ENCODE peak calls at places on chromosomes 7 and 10, in four cellular contexts. One of them, this sample, is unnamed.

GRCh38 chr10:5732141-5732540 is 47.5 kb downstream of the TASOR2 start:
- DNase-seq in transverse colon: no peak
- DNase-seq in ovary: no peak
- DNase-seq in SK-N-SH: no peak
- DNase-seq in this sample: no peak

GRCh38 chr10:6465854-6466524 is 114.1 kb downstream of the PRKCQ start:
- DNase-seq in transverse colon: no peak
- DNase-seq in ovary: no peak
- DNase-seq in SK-N-SH: no peak
- DNase-seq in this sample: no peak

GRCh38 chr10:102951316-102951715 is 33.2 kb downstream of the CNNM2 start:
- DNase-seq in SK-N-SH: no peak
- DNase-seq in transverse colon: no peak
- DNase-seq in ovary: no peak
- DNase-seq in this sample: no peak

GRCh38 chr7:151056286-151057037 is 1.2 kb downstream of the CDK5 start:
- DNase-seq in SK-N-SH: no peak
- DNase-seq in ovary: peak
- DNase-seq in transverse colon: no peak
- DNase-seq in this sample: no peak

GRCh38 chr7:1431644-1432380 is 27.5 kb downstream of the MICALL2 start:
- DNase-seq in ovary: no peak
- DNase-seq in transverse colon: no peak
- DNase-seq in SK-N-SH: no peak
- DNase-seq in this sample: no peak

GRCh38 chr10:5047912-5048628 is 44.4 kb upstream of the AKR1C2 start:
- DNase-seq in transverse colon: no peak
- DNase-seq in SK-N-SH: no peak
- DNase-seq in ovary: no peak
- DNase-seq in this sample: no peak

GRCh38 chr7:95599069-95599468 is 2.8 kb upstream of the PDK4 start:
- DNase-seq in SK-N-SH: no peak
- DNase-seq in ovary: no peak
- DNase-seq in transverse colon: no peak
- DNase-seq in this sample: no peak

GRCh38 chr10:82438277-82438676 is 563.3 kb downstream of the NRG3 start:
- DNase-seq in SK-N-SH: no peak
- DNase-seq in ovary: no peak
- DNase-seq in transverse colon: no peak
- DNase-seq in this sample: no peak

GRCh38 chr7:50795831-50796230 is 13.1 kb upstream of the GRB10 start:
- DNase-seq in ovary: no peak
- DNase-seq in SK-N-SH: no peak
- DNase-seq in transverse colon: no peak
- DNase-seq in this sample: no peak

GRCh38 chr7:44307301-44307900 is 18.0 kb downstream of the CAMK2B start:
- DNase-seq in SK-N-SH: peak
- DNase-seq in transverse colon: no peak
- DNase-seq in ovary: peak
- DNase-seq in this sample: peak

GRCh38 chr7:155420116-155420515 is 37.8 kb upstream of the EN2 start:
- DNase-seq in transverse colon: no peak
- DNase-seq in ovary: no peak
- DNase-seq in SK-N-SH: no peak
- DNase-seq in this sample: no peak

GRCh38 chr10:109784236-109784635 is 139.1 kb downstream of the XPNPEP1 start:
- DNase-seq in transverse colon: no peak
- DNase-seq in SK-N-SH: no peak
- DNase-seq in ovary: no peak
- DNase-seq in this sample: no peak

GRCh38 chr10:109920011-109920410 is 3.3 kb downstream of the XPNPEP1 start:
- DNase-seq in SK-N-SH: no peak
- DNase-seq in transverse colon: no peak
- DNase-seq in ovary: no peak
- DNase-seq in this sample: no peak

GRCh38 chr7:2175514-2175913 is 57.2 kb downstream of the MAD1L1 start:
- DNase-seq in SK-N-SH: peak
- DNase-seq in transverse colon: no peak
- DNase-seq in ovary: no peak
- DNase-seq in this sample: no peak

GRCh38 chr10:35133586-35133985 is 6.9 kb downstream of the CREM start:
- DNase-seq in transverse colon: no peak
- DNase-seq in ovary: no peak
- DNase-seq in SK-N-SH: no peak
- DNase-seq in this sample: no peak

GRCh38 chr10:35132727-35133126 is 6.1 kb downstream of the CREM start:
- DNase-seq in SK-N-SH: no peak
- DNase-seq in transverse colon: no peak
- DNase-seq in ovary: no peak
- DNase-seq in this sample: no peak

GRCh38 chr10:35129185-35129674 is 2.6 kb downstream of the CREM start:
- DNase-seq in transverse colon: no peak
- DNase-seq in ovary: no peak
- DNase-seq in SK-N-SH: no peak
- DNase-seq in this sample: no peak

GRCh38 chr10:35127289-35127891 is 744 bp downstream of the CREM start:
- DNase-seq in transverse colon: peak
- DNase-seq in SK-N-SH: peak
- DNase-seq in ovary: peak
- DNase-seq in this sample: peak

GRCh38 chr10:35130588-35131146 is 4.0 kb downstream of the CREM start:
- DNase-seq in SK-N-SH: no peak
- DNase-seq in transverse colon: no peak
- DNase-seq in ovary: no peak
- DNase-seq in this sample: no peak
- H3K4me3 ChIP-seq in SK-N-SH: no peak
- H3K4me3 ChIP-seq in transverse colon: no peak
- H3K4me3 ChIP-seq in ovary: no peak
- H3K4me3 ChIP-seq in this sample: no peak

GRCh38 chr10:60448246-60448645 is 58.6 kb upstream of the ANK3 start:
- DNase-seq in SK-N-SH: no peak
- DNase-seq in ovary: no peak
- DNase-seq in transverse colon: no peak
- DNase-seq in this sample: no peak

GRCh38 chr10:60444494-60445064 is 54.9 kb upstream of the ANK3 start:
- DNase-seq in SK-N-SH: no peak
- DNase-seq in transverse colon: no peak
- DNase-seq in ovary: no peak
- DNase-seq in this sample: no peak

GRCh38 chr10:60450291-60450690 is 60.6 kb upstream of the ANK3 start:
- DNase-seq in ovary: no peak
- DNase-seq in SK-N-SH: no peak
- DNase-seq in transverse colon: no peak
- DNase-seq in this sample: no peak

GRCh38 chr10:60446855-60447254 is 57.2 kb upstream of the ANK3 start:
- DNase-seq in ovary: no peak
- DNase-seq in SK-N-SH: no peak
- DNase-seq in transverse colon: no peak
- DNase-seq in this sample: no peak

DNA sequence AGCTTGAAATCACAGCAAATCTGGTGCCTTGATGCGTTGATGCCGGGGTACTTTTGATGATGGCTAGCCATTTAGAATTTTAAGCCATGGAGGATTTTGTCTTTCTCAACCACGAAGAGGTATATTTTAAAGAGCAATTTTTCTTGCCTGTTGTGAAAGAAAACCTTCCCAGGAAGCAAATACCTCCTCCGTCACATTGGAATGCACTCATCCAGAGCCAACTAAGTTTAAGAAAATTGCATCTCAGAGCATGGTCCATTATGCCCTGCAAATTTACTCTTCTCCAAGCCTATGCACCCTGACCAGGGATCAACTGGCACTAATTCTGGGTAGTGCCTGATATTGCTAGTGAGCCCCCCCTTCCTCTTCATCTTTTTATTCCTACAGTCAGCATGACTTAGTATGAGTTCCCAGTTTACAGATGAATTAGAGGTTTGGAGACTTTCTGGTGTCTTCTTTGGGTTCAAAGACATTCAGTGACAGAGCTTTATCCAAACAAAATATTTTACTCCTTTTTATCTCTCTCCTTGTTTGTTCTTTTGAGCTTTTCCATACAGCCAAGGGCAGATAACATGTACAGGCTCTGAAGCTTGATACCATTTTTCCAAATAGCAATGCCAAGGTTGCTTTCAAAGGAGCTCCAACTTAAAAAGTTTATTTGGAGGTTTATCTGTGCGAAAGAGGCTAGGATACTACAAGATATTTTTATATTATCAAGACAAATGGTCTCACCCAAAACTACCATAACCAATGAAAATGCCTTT is 56.6 kb upstream of the ANK3 start:
- DNase-seq in ovary: no peak
- DNase-seq in SK-N-SH: no peak
- DNase-seq in transverse colon: no peak
- DNase-seq in this sample: no peak
- H3K27ac ChIP-seq in ovary: no peak
- H3K27ac ChIP-seq in SK-N-SH: peak
- H3K27ac ChIP-seq in transverse colon: no peak
- H3K27ac ChIP-seq in this sample: no peak

DNA sequence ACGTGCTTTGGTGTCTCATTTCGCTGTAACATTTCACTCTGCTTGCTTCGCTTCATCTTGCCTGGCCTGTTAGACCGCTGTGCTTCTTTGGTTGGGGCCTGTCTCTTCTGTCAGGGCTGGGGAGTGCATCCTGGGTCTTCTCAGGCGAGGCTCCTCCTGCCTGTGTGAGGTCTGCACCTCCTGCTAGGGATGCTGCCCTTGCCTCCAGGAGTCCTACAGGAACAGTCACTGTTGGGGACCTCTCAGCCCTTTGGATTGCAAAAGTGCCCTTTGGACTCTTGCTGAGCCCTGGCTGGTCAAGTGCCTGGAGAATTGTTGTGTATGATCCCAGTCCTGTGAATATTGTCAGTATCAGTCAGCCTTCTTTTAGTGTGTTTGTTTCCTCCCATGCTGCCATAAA is 84.0 kb downstream of the MDFIC start:
- DNase-seq in ovary: no peak
- DNase-seq in transverse colon: no peak
- DNase-seq in SK-N-SH: no peak
- DNase-seq in this sample: no peak
- TF ChIP-seq EP300 in ovary: no peak
- TF ChIP-seq EP300 in transverse colon: no peak
- TF ChIP-seq EP300 in SK-N-SH: no peak
- TF ChIP-seq EP300 in this sample: no peak

DNA sequence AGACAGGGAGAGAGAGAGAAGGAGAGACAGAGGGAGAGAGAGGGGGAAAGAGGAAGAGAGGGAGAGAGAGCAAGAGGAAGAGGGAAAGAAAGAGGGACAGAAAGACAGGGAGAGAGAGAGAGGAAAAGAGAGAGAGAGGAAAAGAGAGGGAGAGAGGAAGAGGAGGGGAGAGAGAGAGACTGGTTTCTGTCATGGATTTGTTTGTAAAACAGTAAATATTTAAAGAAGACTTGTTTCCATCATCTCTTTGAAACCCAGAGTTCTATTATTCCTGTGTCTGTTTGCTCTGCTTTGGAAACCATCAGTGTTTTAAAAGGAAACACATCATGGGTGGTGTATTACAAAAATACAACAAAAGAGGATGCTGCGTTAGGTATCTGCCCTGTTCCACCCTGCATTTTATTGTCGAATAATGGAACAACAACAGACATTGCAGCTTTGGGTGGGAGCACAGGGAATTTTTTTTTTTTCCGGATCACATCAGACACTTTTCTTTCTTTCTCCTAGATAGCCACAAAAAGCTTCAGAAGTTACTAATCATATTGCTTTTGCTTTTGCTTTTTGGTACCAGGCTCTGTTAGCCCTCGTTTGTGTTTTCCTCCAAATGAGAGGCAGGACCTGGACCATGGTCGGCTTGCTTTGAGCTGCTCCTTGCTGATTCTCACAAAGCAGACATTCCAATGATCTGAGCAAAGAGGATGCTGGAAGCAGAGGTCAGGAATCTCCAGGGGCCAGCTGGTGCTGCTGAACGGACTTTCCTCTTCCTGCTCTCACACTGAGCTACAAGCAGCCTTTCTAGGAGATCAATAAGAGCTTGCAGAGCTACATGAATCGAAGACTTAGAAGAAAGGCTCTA is 150.9 kb upstream of the RSU1 start:
- DNase-seq in ovary: peak
- DNase-seq in SK-N-SH: no peak
- DNase-seq in transverse colon: peak
- DNase-seq in this sample: no peak
- H3K4me3 ChIP-seq in ovary: no peak
- H3K4me3 ChIP-seq in SK-N-SH: no peak
- H3K4me3 ChIP-seq in transverse colon: no peak
- H3K4me3 ChIP-seq in this sample: no peak

DNA sequence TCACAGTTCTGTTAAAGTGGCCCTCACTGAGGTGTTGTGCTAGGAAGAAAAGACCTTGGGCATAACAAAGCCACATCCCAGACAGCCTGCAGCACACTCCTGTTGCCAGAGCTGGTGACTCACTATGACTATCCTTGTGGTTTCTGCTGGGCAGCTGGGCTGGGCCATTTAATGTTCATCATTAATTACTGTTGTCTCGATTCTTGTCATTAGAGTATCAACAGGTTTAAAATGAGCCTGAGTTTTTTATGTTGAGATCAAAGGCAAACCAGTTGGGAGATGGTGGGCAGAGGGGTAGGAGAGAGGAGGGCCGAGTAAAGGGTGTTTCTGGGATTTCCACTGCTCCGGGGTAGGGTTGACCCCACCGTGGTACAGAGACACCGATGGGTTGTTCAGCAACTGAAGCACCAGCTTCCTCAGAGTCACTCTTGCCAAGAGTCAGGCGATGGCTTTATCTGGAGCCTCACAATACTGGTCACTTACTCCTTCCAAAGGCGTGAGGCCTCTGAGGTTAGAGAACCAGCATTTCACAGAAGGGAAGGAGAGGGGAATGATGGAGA is 128.7 kb upstream of the LYZL1 start:
- DNase-seq in SK-N-SH: no peak
- DNase-seq in transverse colon: no peak
- DNase-seq in ovary: no peak
- DNase-seq in this sample: no peak
- H3K27ac ChIP-seq in SK-N-SH: peak
- H3K27ac ChIP-seq in transverse colon: no peak
- H3K27ac ChIP-seq in ovary: no peak
- H3K27ac ChIP-seq in this sample: no peak

DNA sequence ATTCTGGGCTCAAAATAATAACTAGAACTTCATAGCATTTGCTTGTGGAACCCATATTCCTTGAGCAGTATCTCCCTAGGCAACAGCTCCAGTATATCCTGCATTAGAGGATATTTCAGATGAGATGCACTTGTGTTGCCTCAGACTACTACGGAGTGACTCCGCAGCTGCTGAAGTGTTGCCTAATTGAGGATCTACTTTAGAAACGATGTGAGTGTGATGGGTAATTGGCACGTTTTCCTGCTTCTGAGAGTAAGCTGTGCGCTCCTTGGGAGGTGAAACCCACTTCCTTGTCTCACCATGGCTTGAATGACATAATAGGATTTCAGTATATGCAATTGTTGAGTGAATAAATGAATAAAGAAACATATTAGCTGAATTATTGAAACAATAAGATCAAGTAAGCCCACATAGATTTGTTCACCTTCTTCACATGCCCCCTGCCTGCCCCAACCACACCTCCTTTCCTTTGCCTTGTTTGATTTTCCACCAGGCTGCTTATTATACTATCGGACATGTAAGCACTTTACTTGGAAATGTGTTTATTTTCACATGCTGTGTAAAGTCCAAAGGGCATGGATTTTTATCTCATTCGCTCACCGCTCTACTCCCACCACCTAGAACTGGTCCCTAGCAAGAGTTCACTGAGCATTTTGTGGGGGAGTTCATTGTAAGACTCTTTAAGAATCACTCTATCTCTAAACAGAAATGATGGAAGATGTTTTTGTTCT is 303.8 kb downstream of the KCNMA1 start:
- DNase-seq in SK-N-SH: no peak
- DNase-seq in ovary: no peak
- DNase-seq in transverse colon: no peak
- DNase-seq in this sample: no peak
- TF ChIP-seq EP300 in SK-N-SH: no peak
- TF ChIP-seq EP300 in ovary: no peak
- TF ChIP-seq EP300 in transverse colon: no peak
- TF ChIP-seq EP300 in this sample: no peak

This sample was measured in suprapubic skin.